ENCODE peak calls at places on chromosomes 3 and 15, in four cellular contexts. One of them, this sample, is unnamed.

GRCh38 chr3:127171320-127171719 is 21.6 kb upstream of the PRR23E start:
- DNase-seq in left ventricle myocardium inferior: no peak
- DNase-seq in stomach: no peak
- DNase-seq in hepatocyte: no peak
- DNase-seq in this sample: no peak

GRCh38 chr3:149584236-149584635 is 73.6 kb downstream of the WWTR1 start:
- DNase-seq in left ventricle myocardium inferior: no peak
- DNase-seq in stomach: no peak
- DNase-seq in hepatocyte: no peak
- DNase-seq in this sample: no peak

GRCh38 chr15:58392611-58393161 is 39.1 kb upstream of the LIPC start:
- DNase-seq in left ventricle myocardium inferior: no peak
- DNase-seq in stomach: peak; percentile 47
- DNase-seq in hepatocyte: peak; percentile 67
- DNase-seq in this sample: peak; percentile 50

GRCh38 chr3:197854596-197855343 is 63.7 kb downstream of the LRCH3 start:
- DNase-seq in left ventricle myocardium inferior: no peak
- DNase-seq in stomach: no peak
- DNase-seq in hepatocyte: peak; percentile 41
- DNase-seq in this sample: no peak

GRCh38 chr3:177281292-177281942 is 84.1 kb upstream of the TBL1XR1 start:
- DNase-seq in left ventricle myocardium inferior: no peak
- DNase-seq in stomach: no peak
- DNase-seq in hepatocyte: no peak
- DNase-seq in this sample: no peak

GRCh38 chr3:178859386-178859785 is 212.2 kb downstream of the ZMAT3 start:
- DNase-seq in left ventricle myocardium inferior: no peak
- DNase-seq in stomach: no peak
- DNase-seq in hepatocyte: no peak
- DNase-seq in this sample: no peak

GRCh38 chr15:52912172-52912571 is 122.0 kb upstream of the ONECUT1 start:
- DNase-seq in left ventricle myocardium inferior: no peak
- DNase-seq in stomach: no peak
- DNase-seq in hepatocyte: no peak
- DNase-seq in this sample: no peak

GRCh38 chr3:34807611-34808010 is 831.7 kb upstream of the ARPP21 start:
- DNase-seq in left ventricle myocardium inferior: no peak
- DNase-seq in stomach: no peak
- DNase-seq in hepatocyte: no peak
- DNase-seq in this sample: no peak

GRCh38 chr3:46660543-46661523 is 32.6 kb downstream of the ALS2CL start:
- DNase-seq in left ventricle myocardium inferior: peak; percentile 64
- DNase-seq in stomach: peak; percentile 19
- DNase-seq in hepatocyte: no peak
- DNase-seq in this sample: peak; percentile 10

GRCh38 chr3:134879991-134880390 is 84.9 kb downstream of the EPHB1 start:
- DNase-seq in left ventricle myocardium inferior: no peak
- DNase-seq in stomach: no peak
- DNase-seq in hepatocyte: no peak
- DNase-seq in this sample: no peak

GRCh38 chr3:176469694-176470205 is 727.5 kb downstream of the TBL1XR1 start:
- DNase-seq in left ventricle myocardium inferior: no peak
- DNase-seq in stomach: no peak
- DNase-seq in hepatocyte: no peak
- DNase-seq in this sample: no peak

GRCh38 chr3:17091895-17092294 is 207.1 kb downstream of the PLCL2 start:
- DNase-seq in left ventricle myocardium inferior: no peak
- DNase-seq in stomach: no peak
- DNase-seq in hepatocyte: no peak
- DNase-seq in this sample: no peak

GRCh38 chr15:81333363-81333762 is 9.4 kb upstream of the STARD5 start:
- DNase-seq in left ventricle myocardium inferior: no peak
- DNase-seq in stomach: no peak
- DNase-seq in hepatocyte: no peak
- DNase-seq in this sample: no peak

GRCh38 chr3:155365178-155365783 is 71.8 kb upstream of the STRIT1 start:
- DNase-seq in left ventricle myocardium inferior: no peak
- DNase-seq in stomach: no peak
- DNase-seq in hepatocyte: no peak
- DNase-seq in this sample: no peak

GRCh38 chr3:134082582-134082981 is 52.9 kb upstream of the SLCO2A1 start:
- DNase-seq in left ventricle myocardium inferior: no peak
- DNase-seq in stomach: no peak
- DNase-seq in hepatocyte: no peak
- DNase-seq in this sample: no peak

GRCh38 chr3:8655387-8655835 is 10.8 kb upstream of the SSUH2 start:
- DNase-seq in left ventricle myocardium inferior: no peak
- DNase-seq in stomach: no peak
- DNase-seq in hepatocyte: no peak
- DNase-seq in this sample: no peak

DNA sequence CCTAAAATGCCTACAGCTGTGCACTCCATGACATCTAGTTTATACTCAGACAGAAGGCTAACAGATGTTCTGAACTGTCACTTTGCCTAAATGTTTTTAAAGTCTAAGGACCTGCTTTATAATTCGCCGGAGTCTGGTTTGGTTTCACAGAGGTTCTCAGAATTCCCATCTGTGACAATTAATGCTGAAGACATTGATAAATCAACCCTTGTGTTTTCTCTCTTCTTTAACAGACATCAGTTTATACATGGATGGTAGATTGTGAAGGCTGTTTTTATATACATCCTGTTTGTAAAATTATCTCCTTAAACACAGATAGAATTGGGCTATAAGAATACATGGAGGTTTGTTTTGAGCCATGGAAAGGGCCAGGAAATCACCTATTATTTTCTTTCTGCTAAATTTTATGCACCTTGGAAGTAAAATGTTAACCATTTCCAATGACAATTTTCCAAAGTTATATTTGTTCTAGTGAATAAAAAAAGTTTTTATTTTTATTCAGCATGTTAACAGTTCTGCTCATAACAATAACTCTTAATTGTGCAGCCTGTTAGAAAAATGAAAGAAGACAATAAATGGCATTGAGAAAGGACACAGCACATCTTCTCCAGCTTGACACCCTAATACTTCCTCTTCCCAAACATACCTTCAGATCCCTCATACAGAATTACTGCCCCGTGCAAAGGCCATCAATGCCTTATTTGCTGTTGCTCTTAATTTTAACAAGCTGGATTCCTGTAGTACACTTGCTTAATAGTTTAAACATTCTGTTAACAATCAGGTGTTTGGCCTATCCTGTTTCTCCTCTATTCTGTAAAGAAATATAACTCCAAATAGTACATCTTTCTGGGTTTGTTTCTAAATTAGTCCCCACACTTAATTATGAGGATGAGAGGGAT is 19.5 kb upstream of the SOX2 start:
- DNase-seq in left ventricle myocardium inferior: no peak
- DNase-seq in stomach: no peak
- DNase-seq in hepatocyte: no peak
- DNase-seq in this sample: no peak
- H3K27ac ChIP-seq in left ventricle myocardium inferior: no peak overlapping the region
- H3K27ac ChIP-seq in stomach: no peak overlapping the region
- H3K27ac ChIP-seq in hepatocyte: no peak overlapping the region
- H3K27ac ChIP-seq in this sample: no peak overlapping the region

GRCh38 chr15:73931441-73931840 is 5.2 kb downstream of the LOXL1 start:
- DNase-seq in left ventricle myocardium inferior: peak; percentile 11
- DNase-seq in stomach: no peak
- DNase-seq in hepatocyte: no peak
- DNase-seq in this sample: no peak

GRCh38 chr15:73928971-73929627 is 2.8 kb downstream of the LOXL1 start:
- DNase-seq in left ventricle myocardium inferior: peak; percentile 1
- DNase-seq in stomach: no peak
- DNase-seq in hepatocyte: no peak
- DNase-seq in this sample: no peak

GRCh38 chr15:73932381-73933191 is 6.3 kb downstream of the LOXL1 start:
- DNase-seq in left ventricle myocardium inferior: no peak
- DNase-seq in stomach: no peak
- DNase-seq in hepatocyte: peak; percentile 27
- DNase-seq in this sample: no peak

GRCh38 chr15:73930371-73930770 is 4.1 kb downstream of the LOXL1 start:
- DNase-seq in left ventricle myocardium inferior: peak; percentile 78
- DNase-seq in stomach: no peak
- DNase-seq in hepatocyte: peak; percentile 52
- DNase-seq in this sample: no peak

GRCh38 chr15:73930790-73931281 is 4.6 kb downstream of the LOXL1 start:
- DNase-seq in left ventricle myocardium inferior: no peak
- DNase-seq in stomach: no peak
- DNase-seq in hepatocyte: peak; percentile 51
- DNase-seq in this sample: no peak
- H3K27ac ChIP-seq in left ventricle myocardium inferior: peak overlapping the region; percentile 72
- H3K27ac ChIP-seq in stomach: peak overlapping the region; percentile 60
- H3K27ac ChIP-seq in hepatocyte: peak overlapping the region; percentile 79
- H3K27ac ChIP-seq in this sample: peak overlapping the region; percentile 18

GRCh38 chr3:12948891-12949711 is 107.7 kb upstream of the RPL32 start:
- DNase-seq in left ventricle myocardium inferior: no peak
- DNase-seq in stomach: no peak
- DNase-seq in hepatocyte: no peak
- DNase-seq in this sample: no peak
- H3K27ac ChIP-seq in left ventricle myocardium inferior: peak overlapping the region; percentile 14
- H3K27ac ChIP-seq in stomach: no peak overlapping the region
- H3K27ac ChIP-seq in hepatocyte: no peak overlapping the region
- H3K27ac ChIP-seq in this sample: no peak overlapping the region

GRCh38 chr3:187361835-187362234 is 6.3 kb upstream of the RTP4 start:
- DNase-seq in left ventricle myocardium inferior: no peak
- DNase-seq in stomach: no peak
- DNase-seq in hepatocyte: no peak
- DNase-seq in this sample: no peak
- H3K27ac ChIP-seq in left ventricle myocardium inferior: no peak overlapping the region
- H3K27ac ChIP-seq in stomach: no peak overlapping the region
- H3K27ac ChIP-seq in hepatocyte: no peak overlapping the region
- H3K27ac ChIP-seq in this sample: no peak overlapping the region

DNA sequence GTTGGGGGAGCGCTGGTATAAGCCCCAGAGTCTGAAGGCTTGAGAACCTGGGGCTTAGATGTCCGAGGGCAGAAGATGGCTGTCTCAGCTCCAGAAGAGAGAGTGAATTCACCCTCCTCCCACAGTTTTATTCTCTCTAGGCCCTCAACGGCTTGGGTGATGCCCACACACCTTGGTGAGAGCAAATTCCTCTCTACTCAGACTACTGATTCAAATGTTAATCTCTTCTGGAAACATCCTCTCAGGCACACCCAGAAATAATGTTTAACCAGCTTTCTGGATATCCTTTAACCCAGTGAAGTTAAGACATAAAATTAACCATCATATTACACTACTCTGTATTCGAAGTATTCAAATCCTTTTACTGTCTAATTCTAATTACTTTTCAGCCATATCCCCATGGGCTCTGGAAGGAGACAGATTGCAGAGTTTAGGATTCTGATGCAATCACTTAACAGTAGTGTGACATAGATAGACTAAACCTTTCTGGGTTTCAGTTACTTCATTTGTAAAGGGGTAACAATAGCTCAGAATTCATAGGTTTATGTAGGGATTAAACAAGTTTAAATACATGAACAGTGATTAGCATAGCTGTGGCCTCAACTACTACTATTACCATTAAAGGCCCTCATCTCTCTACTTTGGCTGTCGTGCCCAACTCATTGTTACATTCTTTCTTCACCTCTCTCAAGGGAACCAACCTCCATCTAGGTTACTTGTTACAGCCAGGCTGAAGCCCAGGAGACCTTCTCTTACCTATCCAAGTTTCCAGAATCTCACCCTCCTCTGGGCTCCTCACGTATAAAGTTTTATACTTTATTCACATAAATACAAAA is 25.7 kb upstream of the ANO10 start:
- DNase-seq in left ventricle myocardium inferior: no peak
- DNase-seq in stomach: no peak
- DNase-seq in hepatocyte: no peak
- DNase-seq in this sample: no peak
- H3K27ac ChIP-seq in left ventricle myocardium inferior: no peak overlapping the region
- H3K27ac ChIP-seq in stomach: no peak overlapping the region
- H3K27ac ChIP-seq in hepatocyte: no peak overlapping the region
- H3K27ac ChIP-seq in this sample: no peak overlapping the region